ENCODE peak calls at places on chromosomes 6 and 20, in nine cellular contexts. R is CD8-positive, alpha-beta T cell; Q is CD4-positive, alpha-beta T cell; G is tibial nerve; P is neural progenitor cell; Y is left ventricle myocardium inferior; H is brain microvascular endothelial cell; W is caudate nucleus; A is astrocyte. D is an unnamed sample.

GRCh38 chr6:31887608-31888007 is 8.8 kb upstream of the SLC44A4 start:
- DNase-seq in R (no peak), Q (no peak), G (no peak), P (no peak), Y (no peak), H (no peak), W (no peak), A (no peak), D (no peak)

GRCh38 chr20:61804896-61805295 is 260.8 kb downstream of the TAF4 start:
- DNase-seq in R (no peak), Q (no peak), G (no peak), P (no peak), Y (peak), H (no peak), W (no peak), A (peak), D (no peak)

GRCh38 chr6:45836984-45837383 is 178.7 kb downstream of the CLIC5 start:
- DNase-seq in R (no peak), Q (no peak), G (no peak), P (no peak), Y (no peak), H (no peak), W (no peak), A (no peak), D (no peak)

GRCh38 chr6:102015431-102015830 is 621.9 kb downstream of the GRIK2 start:
- DNase-seq in R (no peak), Q (no peak), G (no peak), P (no peak), Y (no peak), H (no peak), W (no peak), A (no peak), D (no peak)

GRCh38 chr6:25354078-25354940 is 75.1 kb downstream of the CARMIL1 start:
- DNase-seq in R (no peak), Q (no peak), G (no peak), P (no peak), Y (no peak), H (no peak), W (no peak), A (peak), D (no peak)

GRCh38 chr6:42017021-42017643 is 33.2 kb upstream of the TAF8 start:
- DNase-seq in R (no peak), Q (no peak), G (no peak), P (no peak), Y (no peak), H (peak), W (no peak), A (peak), D (no peak)

GRCh38 chr6:80457044-80457933 is 350.8 kb downstream of the BCKDHB start:
- DNase-seq in R (no peak), Q (no peak), G (peak), P (no peak), Y (peak), H (peak), W (no peak), A (peak), D (peak)

GRCh38 chr6:48036316-48036715 is 74.7 kb downstream of the PTCHD4 start:
- DNase-seq in R (no peak), Q (no peak), G (no peak), P (no peak), Y (no peak), H (peak), W (no peak), A (peak), D (no peak)

GRCh38 chr6:39493717-39494116 is 171.2 kb upstream of the KCNK16 start:
- DNase-seq in R (no peak), Q (no peak), G (no peak), P (no peak), Y (no peak), H (no peak), W (no peak), A (no peak), D (no peak)

GRCh38 chr20:51175724-51176123 is 152.8 kb upstream of the KCNG1 start:
- DNase-seq in R (no peak), Q (no peak), G (no peak), P (no peak), Y (no peak), H (no peak), W (no peak), A (no peak), D (no peak)

GRCh38 chr6:169859978-169860703 is 108.7 kb downstream of the ERMARD start:
- DNase-seq in R (no peak), Q (no peak), G (no peak), P (no peak), Y (no peak), H (no peak), W (no peak), A (no peak), D (no peak)

GRCh38 chr20:57048027-57048869 is 218.2 kb downstream of the BMP7 start:
- DNase-seq in R (no peak), Q (no peak), G (no peak), P (peak), Y (no peak), H (peak), W (no peak), A (no peak), D (peak)

GRCh38 chr20:1267809-1268374 is 1.8 kb downstream of the SNPH start:
- DNase-seq in R (no peak), Q (no peak), G (no peak), P (no peak), Y (no peak), H (no peak), W (no peak), A (no peak), D (no peak)

GRCh38 chr6:3778701-3779573 is 27.4 kb upstream of the PXDC1 start:
- DNase-seq in R (no peak), Q (no peak), G (no peak), P (no peak), Y (no peak), H (no peak), W (no peak), A (no peak), D (no peak)

GRCh38 chr6:121510568-121511177 is 75.2 kb downstream of the GJA1 start:
- DNase-seq in R (no peak), Q (no peak), G (no peak), P (no peak), Y (no peak), H (no peak), W (no peak), A (peak), D (no peak)

GRCh38 chr20:16104783-16105182 is 468.5 kb downstream of the KIF16B start:
- DNase-seq in R (no peak), Q (no peak), G (no peak), P (no peak), Y (no peak), H (no peak), W (no peak), A (no peak), D (no peak)

GRCh38 chr20:33034115-33034514 is 2.7 kb downstream of the BPIFB6 start:
- DNase-seq in R (no peak), Q (no peak), G (no peak), P (no peak), Y (no peak), H (no peak), W (no peak), A (no peak), D (no peak)

GRCh38 chr6:126440923-126441322 is 101.0 kb downstream of the CENPW start:
- DNase-seq in R (no peak), Q (no peak), G (no peak), P (no peak), Y (no peak), H (no peak), W (no peak), A (no peak), D (no peak)

GRCh38 chr6:37893262-37893661 is 73.7 kb downstream of the ZFAND3 start:
- DNase-seq in R (no peak), Q (no peak), G (no peak), P (no peak), Y (no peak), H (no peak), W (no peak), A (no peak), D (no peak)
- H3K27ac ChIP-seq in R (no peak), Q (no peak), G (no peak), P (no peak), Y (no peak), H (no peak), W (no peak), A (no peak), D (no peak)

DNA sequence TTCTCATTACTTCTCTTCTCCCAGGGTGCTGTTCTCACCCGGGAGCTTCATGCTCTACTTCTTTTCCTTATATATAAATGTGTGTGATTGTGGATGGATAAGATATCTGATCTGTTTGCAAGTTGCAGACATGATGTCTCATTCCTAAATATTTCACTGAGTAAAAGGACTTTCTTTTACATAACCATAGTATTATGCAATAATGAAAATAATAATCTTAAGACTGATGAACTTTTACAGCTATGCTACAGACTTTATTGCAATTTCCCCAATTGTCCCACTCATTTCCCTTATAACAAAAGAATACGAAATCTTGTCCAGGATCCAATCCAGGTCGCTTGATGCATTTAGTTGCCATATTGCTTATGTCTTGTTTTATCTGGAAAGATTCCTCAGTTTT is 284.5 kb upstream of the JAG1 start:
- DNase-seq in R (no peak), Q (no peak), G (no peak), P (no peak), Y (no peak), H (no peak), W (no peak), A (no peak), D (no peak)
- H3K27ac ChIP-seq in R (no peak), Q (no peak), G (no peak), P (no peak), Y (no peak), H (no peak), W (no peak), A (no peak), D (no peak)

DNA sequence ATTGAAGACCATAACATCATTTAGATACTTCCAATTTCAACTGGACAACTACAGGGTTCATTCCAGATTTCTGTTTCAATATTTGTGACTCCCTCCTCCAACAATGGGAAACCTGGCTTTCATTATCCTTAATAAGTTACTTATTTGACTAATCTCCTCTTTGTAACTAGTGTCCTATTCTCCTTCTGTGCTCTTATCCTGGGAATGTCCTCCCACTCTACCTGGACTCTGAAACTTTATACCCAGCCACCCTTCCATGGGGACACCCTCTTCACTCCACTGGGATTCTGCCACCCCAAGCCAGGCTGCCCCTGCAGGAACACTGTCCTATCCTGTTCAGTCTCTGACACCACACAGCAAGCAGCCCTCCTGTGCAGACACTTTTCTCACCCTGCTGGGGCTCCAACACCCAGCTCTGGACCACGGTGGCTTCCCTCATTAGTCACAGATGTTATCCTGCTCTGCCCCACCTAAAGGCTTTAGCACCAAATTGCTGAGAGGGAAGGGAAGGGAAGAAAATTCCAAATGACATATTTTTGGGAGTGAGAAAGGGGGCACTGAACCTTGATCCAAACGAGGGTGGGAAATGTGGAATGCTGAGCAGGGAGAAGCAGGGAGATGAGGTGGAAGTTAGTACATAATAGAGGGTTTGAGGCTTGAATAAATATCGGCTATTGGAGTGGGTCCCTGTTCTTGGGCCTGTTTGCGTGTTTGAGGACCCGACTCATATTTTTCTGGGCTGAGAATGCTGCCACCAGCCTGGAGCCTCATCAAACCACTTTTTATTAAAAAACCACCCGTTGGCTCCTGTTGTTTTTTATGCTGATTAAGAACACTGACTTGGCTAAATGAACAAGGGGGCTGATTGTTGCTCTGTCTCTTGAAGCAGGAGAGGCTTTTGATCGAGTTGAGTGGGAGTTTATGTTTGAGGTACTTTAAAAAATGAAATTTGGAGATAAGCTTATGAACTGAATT is 54.0 kb upstream of the AKIRIN2 start:
- DNase-seq in R (no peak), Q (no peak), G (no peak), P (no peak), Y (no peak), H (peak), W (no peak), A (peak), D (no peak)
- H3K27ac ChIP-seq in R (no peak), Q (no peak), G (no peak), P (no peak), Y (no peak), H (no peak), W (no peak), A (peak), D (no peak)

GRCh38 chr20:24637941-24638340 is 168.5 kb downstream of the SYNDIG1 start:
- DNase-seq in R (no peak), Q (no peak), G (no peak), P (no peak), Y (no peak), H (no peak), W (no peak), A (no peak), D (no peak)

GRCh38 chr20:24640276-24640675 is 170.8 kb downstream of the SYNDIG1 start:
- DNase-seq in R (no peak), Q (no peak), G (no peak), P (no peak), Y (no peak), H (no peak), W (no peak), A (no peak), D (no peak)

GRCh38 chr20:24639167-24639548 is 169.7 kb downstream of the SYNDIG1 start:
- DNase-seq in R (no peak), Q (no peak), G (no peak), P (no peak), Y (no peak), H (no peak), W (no peak), A (no peak), D (no peak)

GRCh38 chr20:24638546-24639166 is 169.2 kb downstream of the SYNDIG1 start:
- DNase-seq in R (no peak), Q (no peak), G (no peak), P (no peak), Y (no peak), H (no peak), W (no peak), A (peak), D (no peak)

GRCh38 chr20:24640686-24641085 is 171.3 kb downstream of the SYNDIG1 start:
- DNase-seq in R (no peak), Q (no peak), G (no peak), P (no peak), Y (no peak), H (no peak), W (no peak), A (no peak), D (no peak)
- H3K27ac ChIP-seq in R (no peak), Q (no peak), G (no peak), P (no peak), Y (no peak), H (no peak), W (no peak), A (no peak), D (no peak)

GRCh38 chr6:33758807-33759206 is 12.1 kb upstream of the IP6K3 start:
- DNase-seq in R (no peak), Q (no peak), G (no peak), P (no peak), Y (no peak), H (no peak), W (no peak), A (no peak), D (no peak)
- H3K27ac ChIP-seq in R (no peak), Q (no peak), G (no peak), P (no peak), Y (no peak), H (no peak), W (no peak), A (no peak), D (no peak)

GRCh38 chr6:125367036-125367782 is 65.4 kb upstream of the HDDC2 start:
- DNase-seq in R (no peak), Q (no peak), G (no peak), P (no peak), Y (no peak), H (no peak), W (no peak), A (no peak), D (no peak)

GRCh38 chr6:125365230-125365629 is 63.5 kb upstream of the HDDC2 start:
- DNase-seq in R (no peak), Q (no peak), G (no peak), P (no peak), Y (no peak), H (no peak), W (no peak), A (no peak), D (no peak)

GRCh38 chr6:125361868-125362267 is 60.1 kb upstream of the HDDC2 start:
- DNase-seq in R (no peak), Q (no peak), G (no peak), P (no peak), Y (no peak), H (no peak), W (no peak), A (no peak), D (no peak)

GRCh38 chr6:125363010-125363359 is 61.2 kb upstream of the HDDC2 start:
- DNase-seq in R (no peak), Q (no peak), G (no peak), P (no peak), Y (no peak), H (peak), W (no peak), A (peak), D (no peak)

GRCh38 chr6:125363360-125364121 is 61.8 kb upstream of the HDDC2 start:
- DNase-seq in R (no peak), Q (no peak), G (peak), P (peak), Y (peak), H (peak), W (no peak), A (peak), D (peak)
- H3K27ac ChIP-seq in R (no peak), Q (no peak), G (no peak), P (no peak), Y (peak), H (peak), W (peak), A (peak), D (peak)

GRCh38 chr6:142542704-142543233 is 241.0 kb downstream of the ADGRG6 start:
- DNase-seq in R (no peak), Q (no peak), G (peak), P (no peak), Y (peak), H (peak), W (no peak), A (peak), D (no peak)
- H3K27ac ChIP-seq in R (no peak), Q (no peak), G (no peak), P (no peak), Y (no peak), H (no peak), W (no peak), A (no peak), D (no peak)

D was measured in substantia nigra.